ENCODE peak calls at places on chromosomes 12 and 14, in four cellular contexts. One of them, this sample, is unnamed.

GRCh38 chr12:122238861-122239260 is 13.0 kb upstream of the DIABLO start:
- DNase-seq in hepatocyte: no peak
- DNase-seq in tibial artery: no peak
- DNase-seq in OCI-LY7: no peak
- DNase-seq in this sample: no peak

GRCh38 chr12:20549115-20549719 is 145.9 kb upstream of the SLCO1C1 start:
- DNase-seq in hepatocyte: peak
- DNase-seq in tibial artery: no peak
- DNase-seq in OCI-LY7: no peak
- DNase-seq in this sample: no peak

GRCh38 chr14:58296731-58297130 is 1.6 kb upstream of the ARID4A start:
- DNase-seq in hepatocyte: no peak
- DNase-seq in tibial artery: no peak
- DNase-seq in OCI-LY7: no peak
- DNase-seq in this sample: no peak

GRCh38 chr14:76688373-76688671 is 72.9 kb upstream of the VASH1 start:
- DNase-seq in hepatocyte: no peak
- DNase-seq in tibial artery: no peak
- DNase-seq in OCI-LY7: no peak
- DNase-seq in this sample: no peak

GRCh38 chr12:106773945-106774807 is at the start of gene RIC8B:
- DNase-seq in hepatocyte: peak
- DNase-seq in tibial artery: peak
- DNase-seq in OCI-LY7: no peak
- DNase-seq in this sample: peak

GRCh38 chr12:57154804-57155434 is 7.5 kb upstream of the LRP1-AS start:
- DNase-seq in hepatocyte: no peak
- DNase-seq in tibial artery: no peak
- DNase-seq in OCI-LY7: no peak
- DNase-seq in this sample: no peak

GRCh38 chr12:113161415-113162016 is 12.0 kb downstream of the CFAP73 start:
- DNase-seq in hepatocyte: no peak
- DNase-seq in tibial artery: no peak
- DNase-seq in OCI-LY7: peak
- DNase-seq in this sample: peak

GRCh38 chr12:123097521-123098084 is 53.3 kb downstream of the PITPNM2 start:
- DNase-seq in hepatocyte: no peak
- DNase-seq in tibial artery: peak
- DNase-seq in OCI-LY7: no peak
- DNase-seq in this sample: no peak

GRCh38 chr14:72753879-72754400 is 140.0 kb downstream of the DPF3 start:
- DNase-seq in hepatocyte: no peak
- DNase-seq in tibial artery: no peak
- DNase-seq in OCI-LY7: no peak
- DNase-seq in this sample: no peak

GRCh38 chr12:7731499-7731898 is 15.7 kb downstream of the CLEC4C start:
- DNase-seq in hepatocyte: no peak
- DNase-seq in tibial artery: no peak
- DNase-seq in OCI-LY7: no peak
- DNase-seq in this sample: no peak

GRCh38 chr14:37232907-37233481 is 35.3 kb downstream of the MIPOL1 start:
- DNase-seq in hepatocyte: peak
- DNase-seq in tibial artery: no peak
- DNase-seq in OCI-LY7: peak
- DNase-seq in this sample: peak

GRCh38 chr12:15534322-15534721 is 212.0 kb downstream of the PTPRO start:
- DNase-seq in hepatocyte: no peak
- DNase-seq in tibial artery: no peak
- DNase-seq in OCI-LY7: peak
- DNase-seq in this sample: no peak

GRCh38 chr12:126510630-126511029 is 1445.4 kb downstream of the AACS start:
- DNase-seq in hepatocyte: no peak
- DNase-seq in tibial artery: no peak
- DNase-seq in OCI-LY7: no peak
- DNase-seq in this sample: no peak
- TF ChIP-seq CTCF in hepatocyte: no peak
- TF ChIP-seq CTCF in tibial artery: no peak
- TF ChIP-seq CTCF in OCI-LY7: no peak
- TF ChIP-seq CTCF in this sample: no peak

GRCh38 chr12:124645530-124646244 is 78.3 kb upstream of the NCOR2 start:
- DNase-seq in hepatocyte: no peak
- DNase-seq in tibial artery: no peak
- DNase-seq in OCI-LY7: no peak
- DNase-seq in this sample: no peak
- TF ChIP-seq CTCF in hepatocyte: no peak
- TF ChIP-seq CTCF in tibial artery: no peak
- TF ChIP-seq CTCF in OCI-LY7: no peak
- TF ChIP-seq CTCF in this sample: no peak

GRCh38 chr12:23621910-23622309 is 327.6 kb downstream of the SOX5 start:
- DNase-seq in hepatocyte: no peak
- DNase-seq in tibial artery: no peak
- DNase-seq in OCI-LY7: no peak
- DNase-seq in this sample: no peak
- TF ChIP-seq CTCF in hepatocyte: no peak
- TF ChIP-seq CTCF in tibial artery: no peak
- TF ChIP-seq CTCF in OCI-LY7: no peak
- TF ChIP-seq CTCF in this sample: no peak

DNA sequence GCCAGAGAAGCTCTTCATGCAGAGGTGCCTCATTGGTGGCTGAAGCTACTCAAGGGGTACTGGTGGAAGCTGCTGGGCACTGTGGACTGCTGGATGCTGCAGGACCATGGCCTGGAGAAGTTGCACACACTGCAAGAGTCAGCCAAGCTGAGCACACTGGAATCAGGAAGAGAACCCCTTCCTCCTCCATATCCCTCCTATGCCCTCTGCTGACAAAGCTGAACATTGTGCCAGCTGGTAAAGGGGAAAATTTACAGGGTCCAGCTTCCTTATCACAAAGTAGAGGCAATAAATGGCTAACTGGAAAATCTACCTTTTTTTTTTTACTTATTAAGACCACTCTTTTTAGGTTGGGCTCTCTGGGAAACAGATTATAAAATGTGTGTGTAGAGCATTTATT is 6.5 kb downstream of the CCDC175 start:
- DNase-seq in hepatocyte: peak
- DNase-seq in tibial artery: no peak
- DNase-seq in OCI-LY7: no peak
- DNase-seq in this sample: no peak
- TF ChIP-seq CTCF in hepatocyte: peak
- TF ChIP-seq CTCF in tibial artery: no peak
- TF ChIP-seq CTCF in OCI-LY7: peak
- TF ChIP-seq CTCF in this sample: no peak

DNA sequence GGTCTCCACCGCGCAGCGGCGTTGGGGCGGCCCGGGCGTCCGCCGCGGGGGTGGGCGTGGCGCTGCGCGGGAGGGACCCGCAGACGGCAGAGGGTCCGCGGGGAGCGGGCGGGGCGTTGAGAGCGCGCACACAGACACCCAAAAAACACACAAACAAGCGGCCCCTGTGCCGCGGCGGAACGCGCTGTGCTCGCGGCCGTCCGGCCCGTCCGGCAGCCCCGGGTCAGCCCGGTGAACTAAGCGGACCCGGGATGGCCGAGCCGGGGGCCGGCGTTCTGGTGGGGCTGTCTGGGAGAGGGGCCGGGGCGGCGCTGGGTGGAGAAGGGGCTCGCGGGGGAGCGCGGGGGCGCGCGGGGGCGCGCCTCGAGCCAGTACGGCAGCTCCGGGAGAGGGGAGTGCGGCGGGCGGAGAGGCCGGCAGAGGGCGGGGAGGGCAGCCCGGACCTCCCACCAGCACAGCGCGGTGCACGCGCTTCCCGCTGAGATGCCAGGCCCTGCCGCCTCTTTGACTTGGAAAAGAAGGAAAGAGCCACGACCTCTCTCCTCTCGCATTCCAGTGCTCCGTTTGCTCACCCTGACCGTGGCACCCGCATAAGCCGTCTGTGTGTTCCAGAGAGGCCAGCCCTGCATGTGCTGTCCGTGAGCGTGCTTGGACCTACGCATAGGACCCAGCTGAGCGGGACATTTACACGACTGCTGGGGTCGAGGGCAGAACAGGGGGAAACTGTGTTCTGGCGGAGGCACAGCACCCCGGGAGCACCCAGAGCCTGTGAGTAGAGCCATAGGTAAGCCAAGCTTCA is 10.3 kb downstream of the SLC6A12 start:
- DNase-seq in hepatocyte: peak
- DNase-seq in tibial artery: no peak
- DNase-seq in OCI-LY7: no peak
- DNase-seq in this sample: no peak
- TF ChIP-seq CTCF in hepatocyte: no peak
- TF ChIP-seq CTCF in tibial artery: no peak
- TF ChIP-seq CTCF in OCI-LY7: no peak
- TF ChIP-seq CTCF in this sample: no peak

GRCh38 chr12:1702708-1703107 is 11.8 kb downstream of the ADIPOR2 start:
- DNase-seq in hepatocyte: no peak
- DNase-seq in tibial artery: no peak
- DNase-seq in OCI-LY7: no peak
- DNase-seq in this sample: no peak

GRCh38 chr12:1696800-1697199 is 5.9 kb downstream of the ADIPOR2 start:
- DNase-seq in hepatocyte: no peak
- DNase-seq in tibial artery: no peak
- DNase-seq in OCI-LY7: no peak
- DNase-seq in this sample: no peak

GRCh38 chr12:1695836-1696670 is 5.2 kb downstream of the ADIPOR2 start:
- DNase-seq in hepatocyte: no peak
- DNase-seq in tibial artery: no peak
- DNase-seq in OCI-LY7: no peak
- DNase-seq in this sample: no peak

GRCh38 chr12:1697253-1697652 is 6.4 kb downstream of the ADIPOR2 start:
- DNase-seq in hepatocyte: no peak
- DNase-seq in tibial artery: no peak
- DNase-seq in OCI-LY7: no peak
- DNase-seq in this sample: no peak

GRCh38 chr12:1698638-1699214 is 7.9 kb downstream of the ADIPOR2 start:
- DNase-seq in hepatocyte: no peak
- DNase-seq in tibial artery: no peak
- DNase-seq in OCI-LY7: no peak
- DNase-seq in this sample: no peak
- TF ChIP-seq CTCF in hepatocyte: peak
- TF ChIP-seq CTCF in tibial artery: no peak
- TF ChIP-seq CTCF in OCI-LY7: no peak
- TF ChIP-seq CTCF in this sample: no peak